ENCODE peak calls at places on chromosomes 5 and 9, in eight cellular contexts. One of them, this sample, is unnamed.

GRCh38 chr5:135880278-135880677 is 15.4 kb downstream of the IL9 start:
- DNase-seq in nephron progenitor cell: peak; percentile 28
- DNase-seq in NCI-H1105: no peak
- DNase-seq in activated naive CD4-positive, alpha-beta T cell treated with Interleukin-2 at 50 U/mL for 16 hours: no peak
- DNase-seq in stimulated activated CD4-positive, alpha-beta T cell treated with anti-CD3 and anti-CD28 coated beads, Interleukin-12 subunit alpha, Interleukin-12 subunit beta, amount 100 ng/mL, for 4 hours: no peak
- DNase-seq in activated CD4-positive, alpha-beta T cell treated with anti-CD3 and anti-CD28 coated beads for 1 hour: no peak
- DNase-seq in pancreas: no peak
- DNase-seq in activated T-cell treated with anti-CD3 and anti-CD28 coated beads, Interleukin-2, amount 50 U/mL, for 24 hours: no peak
- DNase-seq in this sample: no peak

GRCh38 chr5:82019342-82020138 is 47.7 kb downstream of the ATG10 start:
- DNase-seq in stimulated activated CD4-positive, alpha-beta T cell treated with anti-CD3 and anti-CD28 coated beads, Interleukin-12 subunit alpha, Interleukin-12 subunit beta, amount 100 ng/mL, for 4 hours: no peak
- DNase-seq in nephron progenitor cell: no peak
- DNase-seq in NCI-H1105: no peak
- DNase-seq in activated naive CD4-positive, alpha-beta T cell treated with Interleukin-2 at 50 U/mL for 16 hours: no peak
- DNase-seq in activated CD4-positive, alpha-beta T cell treated with anti-CD3 and anti-CD28 coated beads for 1 hour: no peak
- DNase-seq in pancreas: no peak
- DNase-seq in activated T-cell treated with anti-CD3 and anti-CD28 coated beads, Interleukin-2, amount 50 U/mL, for 24 hours: no peak
- DNase-seq in this sample: no peak

GRCh38 chr5:103499236-103499635 is 63.4 kb downstream of the NUDT12 start:
- DNase-seq in stimulated activated CD4-positive, alpha-beta T cell treated with anti-CD3 and anti-CD28 coated beads, Interleukin-12 subunit alpha, Interleukin-12 subunit beta, amount 100 ng/mL, for 4 hours: no peak
- DNase-seq in nephron progenitor cell: no peak
- DNase-seq in pancreas: no peak
- DNase-seq in activated T-cell treated with anti-CD3 and anti-CD28 coated beads, Interleukin-2, amount 50 U/mL, for 24 hours: no peak
- DNase-seq in activated CD4-positive, alpha-beta T cell treated with anti-CD3 and anti-CD28 coated beads for 1 hour: no peak
- DNase-seq in NCI-H1105: no peak
- DNase-seq in activated naive CD4-positive, alpha-beta T cell treated with Interleukin-2 at 50 U/mL for 16 hours: no peak
- DNase-seq in this sample: no peak

GRCh38 chr5:72170101-72170500 is 62.8 kb downstream of the MAP1B start:
- DNase-seq in pancreas: no peak
- DNase-seq in activated CD4-positive, alpha-beta T cell treated with anti-CD3 and anti-CD28 coated beads for 1 hour: no peak
- DNase-seq in activated naive CD4-positive, alpha-beta T cell treated with Interleukin-2 at 50 U/mL for 16 hours: no peak
- DNase-seq in stimulated activated CD4-positive, alpha-beta T cell treated with anti-CD3 and anti-CD28 coated beads, Interleukin-12 subunit alpha, Interleukin-12 subunit beta, amount 100 ng/mL, for 4 hours: no peak
- DNase-seq in nephron progenitor cell: no peak
- DNase-seq in NCI-H1105: no peak
- DNase-seq in activated T-cell treated with anti-CD3 and anti-CD28 coated beads, Interleukin-2, amount 50 U/mL, for 24 hours: no peak
- DNase-seq in this sample: no peak

GRCh38 chr9:129624168-129624759 is 1.7 kb upstream of the NTMT1 start:
- DNase-seq in activated T-cell treated with anti-CD3 and anti-CD28 coated beads, Interleukin-2, amount 50 U/mL, for 24 hours: peak; percentile 83
- DNase-seq in stimulated activated CD4-positive, alpha-beta T cell treated with anti-CD3 and anti-CD28 coated beads, Interleukin-12 subunit alpha, Interleukin-12 subunit beta, amount 100 ng/mL, for 4 hours: peak; percentile 72
- DNase-seq in pancreas: peak; percentile 66
- DNase-seq in NCI-H1105: no peak
- DNase-seq in activated CD4-positive, alpha-beta T cell treated with anti-CD3 and anti-CD28 coated beads for 1 hour: peak; percentile 48
- DNase-seq in activated naive CD4-positive, alpha-beta T cell treated with Interleukin-2 at 50 U/mL for 16 hours: peak; percentile 77
- DNase-seq in nephron progenitor cell: peak; percentile 83
- DNase-seq in this sample: no peak

GRCh38 chr5:15897609-15898008 is 282.0 kb downstream of the MARCHF11 start:
- DNase-seq in pancreas: no peak
- DNase-seq in stimulated activated CD4-positive, alpha-beta T cell treated with anti-CD3 and anti-CD28 coated beads, Interleukin-12 subunit alpha, Interleukin-12 subunit beta, amount 100 ng/mL, for 4 hours: no peak
- DNase-seq in activated CD4-positive, alpha-beta T cell treated with anti-CD3 and anti-CD28 coated beads for 1 hour: no peak
- DNase-seq in activated naive CD4-positive, alpha-beta T cell treated with Interleukin-2 at 50 U/mL for 16 hours: no peak
- DNase-seq in nephron progenitor cell: no peak
- DNase-seq in NCI-H1105: no peak
- DNase-seq in activated T-cell treated with anti-CD3 and anti-CD28 coated beads, Interleukin-2, amount 50 U/mL, for 24 hours: no peak
- DNase-seq in this sample: no peak

GRCh38 chr5:116861097-116861496 is 286.5 kb upstream of the SEMA6A start:
- DNase-seq in activated naive CD4-positive, alpha-beta T cell treated with Interleukin-2 at 50 U/mL for 16 hours: no peak
- DNase-seq in stimulated activated CD4-positive, alpha-beta T cell treated with anti-CD3 and anti-CD28 coated beads, Interleukin-12 subunit alpha, Interleukin-12 subunit beta, amount 100 ng/mL, for 4 hours: no peak
- DNase-seq in nephron progenitor cell: no peak
- DNase-seq in pancreas: no peak
- DNase-seq in NCI-H1105: no peak
- DNase-seq in activated CD4-positive, alpha-beta T cell treated with anti-CD3 and anti-CD28 coated beads for 1 hour: no peak
- DNase-seq in activated T-cell treated with anti-CD3 and anti-CD28 coated beads, Interleukin-2, amount 50 U/mL, for 24 hours: no peak
- DNase-seq in this sample: no peak

GRCh38 chr5:179370490-179371122 is 25.3 kb upstream of the ADAMTS2 start:
- DNase-seq in nephron progenitor cell: no peak
- DNase-seq in activated CD4-positive, alpha-beta T cell treated with anti-CD3 and anti-CD28 coated beads for 1 hour: no peak
- DNase-seq in stimulated activated CD4-positive, alpha-beta T cell treated with anti-CD3 and anti-CD28 coated beads, Interleukin-12 subunit alpha, Interleukin-12 subunit beta, amount 100 ng/mL, for 4 hours: no peak
- DNase-seq in activated naive CD4-positive, alpha-beta T cell treated with Interleukin-2 at 50 U/mL for 16 hours: no peak
- DNase-seq in pancreas: no peak
- DNase-seq in activated T-cell treated with anti-CD3 and anti-CD28 coated beads, Interleukin-2, amount 50 U/mL, for 24 hours: no peak
- DNase-seq in NCI-H1105: no peak
- DNase-seq in this sample: no peak

GRCh38 chr9:99955606-99956005 is 49.2 kb downstream of the STX17 start:
- DNase-seq in stimulated activated CD4-positive, alpha-beta T cell treated with anti-CD3 and anti-CD28 coated beads, Interleukin-12 subunit alpha, Interleukin-12 subunit beta, amount 100 ng/mL, for 4 hours: no peak
- DNase-seq in nephron progenitor cell: no peak
- DNase-seq in activated CD4-positive, alpha-beta T cell treated with anti-CD3 and anti-CD28 coated beads for 1 hour: no peak
- DNase-seq in pancreas: no peak
- DNase-seq in activated T-cell treated with anti-CD3 and anti-CD28 coated beads, Interleukin-2, amount 50 U/mL, for 24 hours: no peak
- DNase-seq in NCI-H1105: no peak
- DNase-seq in activated naive CD4-positive, alpha-beta T cell treated with Interleukin-2 at 50 U/mL for 16 hours: no peak
- DNase-seq in this sample: no peak

GRCh38 chr5:151708126-151708525 is 21.4 kb upstream of the SPARC start:
- DNase-seq in activated T-cell treated with anti-CD3 and anti-CD28 coated beads, Interleukin-2, amount 50 U/mL, for 24 hours: no peak
- DNase-seq in pancreas: no peak
- DNase-seq in nephron progenitor cell: no peak
- DNase-seq in activated naive CD4-positive, alpha-beta T cell treated with Interleukin-2 at 50 U/mL for 16 hours: no peak
- DNase-seq in stimulated activated CD4-positive, alpha-beta T cell treated with anti-CD3 and anti-CD28 coated beads, Interleukin-12 subunit alpha, Interleukin-12 subunit beta, amount 100 ng/mL, for 4 hours: no peak
- DNase-seq in NCI-H1105: no peak
- DNase-seq in activated CD4-positive, alpha-beta T cell treated with anti-CD3 and anti-CD28 coated beads for 1 hour: no peak
- DNase-seq in this sample: no peak

GRCh38 chr9:79254900-79255651 is 316.7 kb upstream of the TLE4 start:
- DNase-seq in NCI-H1105: no peak
- DNase-seq in stimulated activated CD4-positive, alpha-beta T cell treated with anti-CD3 and anti-CD28 coated beads, Interleukin-12 subunit alpha, Interleukin-12 subunit beta, amount 100 ng/mL, for 4 hours: no peak
- DNase-seq in activated T-cell treated with anti-CD3 and anti-CD28 coated beads, Interleukin-2, amount 50 U/mL, for 24 hours: no peak
- DNase-seq in activated CD4-positive, alpha-beta T cell treated with anti-CD3 and anti-CD28 coated beads for 1 hour: no peak
- DNase-seq in activated naive CD4-positive, alpha-beta T cell treated with Interleukin-2 at 50 U/mL for 16 hours: no peak
- DNase-seq in nephron progenitor cell: no peak
- DNase-seq in pancreas: no peak
- DNase-seq in this sample: no peak

GRCh38 chr5:172901012-172901780 is 58.0 kb upstream of the RPL26L1 start:
- DNase-seq in NCI-H1105: no peak
- DNase-seq in stimulated activated CD4-positive, alpha-beta T cell treated with anti-CD3 and anti-CD28 coated beads, Interleukin-12 subunit alpha, Interleukin-12 subunit beta, amount 100 ng/mL, for 4 hours: no peak
- DNase-seq in activated CD4-positive, alpha-beta T cell treated with anti-CD3 and anti-CD28 coated beads for 1 hour: no peak
- DNase-seq in nephron progenitor cell: peak; percentile 51
- DNase-seq in activated naive CD4-positive, alpha-beta T cell treated with Interleukin-2 at 50 U/mL for 16 hours: no peak
- DNase-seq in pancreas: peak; percentile 91
- DNase-seq in activated T-cell treated with anti-CD3 and anti-CD28 coated beads, Interleukin-2, amount 50 U/mL, for 24 hours: no peak
- DNase-seq in this sample: no peak

GRCh38 chr5:140239461-140239860 is 63.4 kb downstream of the PFDN1 start:
- DNase-seq in NCI-H1105: no peak
- DNase-seq in activated CD4-positive, alpha-beta T cell treated with anti-CD3 and anti-CD28 coated beads for 1 hour: no peak
- DNase-seq in activated naive CD4-positive, alpha-beta T cell treated with Interleukin-2 at 50 U/mL for 16 hours: no peak
- DNase-seq in pancreas: no peak
- DNase-seq in activated T-cell treated with anti-CD3 and anti-CD28 coated beads, Interleukin-2, amount 50 U/mL, for 24 hours: no peak
- DNase-seq in stimulated activated CD4-positive, alpha-beta T cell treated with anti-CD3 and anti-CD28 coated beads, Interleukin-12 subunit alpha, Interleukin-12 subunit beta, amount 100 ng/mL, for 4 hours: no peak
- DNase-seq in nephron progenitor cell: no peak
- DNase-seq in this sample: no peak

GRCh38 chr5:127666043-127666716 is 17.3 kb downstream of the CTXN3 start:
- DNase-seq in activated T-cell treated with anti-CD3 and anti-CD28 coated beads, Interleukin-2, amount 50 U/mL, for 24 hours: no peak
- DNase-seq in nephron progenitor cell: no peak
- DNase-seq in activated CD4-positive, alpha-beta T cell treated with anti-CD3 and anti-CD28 coated beads for 1 hour: no peak
- DNase-seq in NCI-H1105: no peak
- DNase-seq in stimulated activated CD4-positive, alpha-beta T cell treated with anti-CD3 and anti-CD28 coated beads, Interleukin-12 subunit alpha, Interleukin-12 subunit beta, amount 100 ng/mL, for 4 hours: no peak
- DNase-seq in activated naive CD4-positive, alpha-beta T cell treated with Interleukin-2 at 50 U/mL for 16 hours: no peak
- DNase-seq in pancreas: no peak
- DNase-seq in this sample: no peak

GRCh38 chr5:38540348-38540747 is 16.1 kb downstream of the LIFR start:
- DNase-seq in activated CD4-positive, alpha-beta T cell treated with anti-CD3 and anti-CD28 coated beads for 1 hour: no peak
- DNase-seq in stimulated activated CD4-positive, alpha-beta T cell treated with anti-CD3 and anti-CD28 coated beads, Interleukin-12 subunit alpha, Interleukin-12 subunit beta, amount 100 ng/mL, for 4 hours: no peak
- DNase-seq in NCI-H1105: peak; percentile 96
- DNase-seq in nephron progenitor cell: no peak
- DNase-seq in pancreas: peak; percentile 53
- DNase-seq in activated naive CD4-positive, alpha-beta T cell treated with Interleukin-2 at 50 U/mL for 16 hours: no peak
- DNase-seq in activated T-cell treated with anti-CD3 and anti-CD28 coated beads, Interleukin-2, amount 50 U/mL, for 24 hours: no peak
- DNase-seq in this sample: peak; percentile 94

GRCh38 chr5:140041099-140041491 is 2.0 kb downstream of the NRG2 start:
- DNase-seq in activated CD4-positive, alpha-beta T cell treated with anti-CD3 and anti-CD28 coated beads for 1 hour: no peak
- DNase-seq in stimulated activated CD4-positive, alpha-beta T cell treated with anti-CD3 and anti-CD28 coated beads, Interleukin-12 subunit alpha, Interleukin-12 subunit beta, amount 100 ng/mL, for 4 hours: no peak
- DNase-seq in pancreas: no peak
- DNase-seq in NCI-H1105: no peak
- DNase-seq in activated T-cell treated with anti-CD3 and anti-CD28 coated beads, Interleukin-2, amount 50 U/mL, for 24 hours: no peak
- DNase-seq in activated naive CD4-positive, alpha-beta T cell treated with Interleukin-2 at 50 U/mL for 16 hours: no peak
- DNase-seq in nephron progenitor cell: no peak
- DNase-seq in this sample: no peak

GRCh38 chr9:136399176-136400037 is 563 bp downstream of the SNAPC4 start:
- DNase-seq in NCI-H1105: no peak
- DNase-seq in stimulated activated CD4-positive, alpha-beta T cell treated with anti-CD3 and anti-CD28 coated beads, Interleukin-12 subunit alpha, Interleukin-12 subunit beta, amount 100 ng/mL, for 4 hours: peak; percentile 51
- DNase-seq in activated T-cell treated with anti-CD3 and anti-CD28 coated beads, Interleukin-2, amount 50 U/mL, for 24 hours: peak; percentile 68
- DNase-seq in activated CD4-positive, alpha-beta T cell treated with anti-CD3 and anti-CD28 coated beads for 1 hour: no peak
- DNase-seq in activated naive CD4-positive, alpha-beta T cell treated with Interleukin-2 at 50 U/mL for 16 hours: peak; percentile 49
- DNase-seq in pancreas: peak; percentile 47
- DNase-seq in nephron progenitor cell: peak; percentile 43
- DNase-seq in this sample: no peak

GRCh38 chr5:180467576-180467975 is 26.6 kb upstream of the CNOT6 start:
- DNase-seq in activated naive CD4-positive, alpha-beta T cell treated with Interleukin-2 at 50 U/mL for 16 hours: no peak
- DNase-seq in activated CD4-positive, alpha-beta T cell treated with anti-CD3 and anti-CD28 coated beads for 1 hour: no peak
- DNase-seq in stimulated activated CD4-positive, alpha-beta T cell treated with anti-CD3 and anti-CD28 coated beads, Interleukin-12 subunit alpha, Interleukin-12 subunit beta, amount 100 ng/mL, for 4 hours: no peak
- DNase-seq in NCI-H1105: no peak
- DNase-seq in nephron progenitor cell: no peak
- DNase-seq in pancreas: no peak
- DNase-seq in activated T-cell treated with anti-CD3 and anti-CD28 coated beads, Interleukin-2, amount 50 U/mL, for 24 hours: no peak
- DNase-seq in this sample: no peak

GRCh38 chr9:34428325-34428958 is 29.9 kb downstream of the FAM219A start:
- DNase-seq in nephron progenitor cell: no peak
- DNase-seq in pancreas: no peak
- DNase-seq in activated T-cell treated with anti-CD3 and anti-CD28 coated beads, Interleukin-2, amount 50 U/mL, for 24 hours: no peak
- DNase-seq in stimulated activated CD4-positive, alpha-beta T cell treated with anti-CD3 and anti-CD28 coated beads, Interleukin-12 subunit alpha, Interleukin-12 subunit beta, amount 100 ng/mL, for 4 hours: no peak
- DNase-seq in activated CD4-positive, alpha-beta T cell treated with anti-CD3 and anti-CD28 coated beads for 1 hour: no peak
- DNase-seq in NCI-H1105: no peak
- DNase-seq in activated naive CD4-positive, alpha-beta T cell treated with Interleukin-2 at 50 U/mL for 16 hours: no peak
- DNase-seq in this sample: no peak

GRCh38 chr5:113869611-113870010 is 356.1 kb downstream of the YTHDC2 start:
- DNase-seq in stimulated activated CD4-positive, alpha-beta T cell treated with anti-CD3 and anti-CD28 coated beads, Interleukin-12 subunit alpha, Interleukin-12 subunit beta, amount 100 ng/mL, for 4 hours: no peak
- DNase-seq in pancreas: no peak
- DNase-seq in activated T-cell treated with anti-CD3 and anti-CD28 coated beads, Interleukin-2, amount 50 U/mL, for 24 hours: no peak
- DNase-seq in activated CD4-positive, alpha-beta T cell treated with anti-CD3 and anti-CD28 coated beads for 1 hour: no peak
- DNase-seq in nephron progenitor cell: no peak
- DNase-seq in NCI-H1105: no peak
- DNase-seq in activated naive CD4-positive, alpha-beta T cell treated with Interleukin-2 at 50 U/mL for 16 hours: no peak
- DNase-seq in this sample: no peak

GRCh38 chr5:94376672-94377345 is 241.6 kb downstream of the KIAA0825 start:
- DNase-seq in pancreas: no peak
- DNase-seq in nephron progenitor cell: no peak
- DNase-seq in activated T-cell treated with anti-CD3 and anti-CD28 coated beads, Interleukin-2, amount 50 U/mL, for 24 hours: no peak
- DNase-seq in activated CD4-positive, alpha-beta T cell treated with anti-CD3 and anti-CD28 coated beads for 1 hour: no peak
- DNase-seq in stimulated activated CD4-positive, alpha-beta T cell treated with anti-CD3 and anti-CD28 coated beads, Interleukin-12 subunit alpha, Interleukin-12 subunit beta, amount 100 ng/mL, for 4 hours: no peak
- DNase-seq in activated naive CD4-positive, alpha-beta T cell treated with Interleukin-2 at 50 U/mL for 16 hours: no peak
- DNase-seq in NCI-H1105: no peak
- DNase-seq in this sample: no peak

GRCh38 chr5:15702102-15702501 is 202.1 kb downstream of the FBXL7 start:
- DNase-seq in activated naive CD4-positive, alpha-beta T cell treated with Interleukin-2 at 50 U/mL for 16 hours: no peak
- DNase-seq in nephron progenitor cell: no peak
- DNase-seq in stimulated activated CD4-positive, alpha-beta T cell treated with anti-CD3 and anti-CD28 coated beads, Interleukin-12 subunit alpha, Interleukin-12 subunit beta, amount 100 ng/mL, for 4 hours: no peak
- DNase-seq in activated CD4-positive, alpha-beta T cell treated with anti-CD3 and anti-CD28 coated beads for 1 hour: no peak
- DNase-seq in NCI-H1105: no peak
- DNase-seq in pancreas: no peak
- DNase-seq in activated T-cell treated with anti-CD3 and anti-CD28 coated beads, Interleukin-2, amount 50 U/mL, for 24 hours: no peak
- DNase-seq in this sample: no peak

GRCh38 chr5:97554992-97555981 is 372.2 kb upstream of the RIOK2 start:
- DNase-seq in pancreas: no peak
- DNase-seq in activated naive CD4-positive, alpha-beta T cell treated with Interleukin-2 at 50 U/mL for 16 hours: no peak
- DNase-seq in stimulated activated CD4-positive, alpha-beta T cell treated with anti-CD3 and anti-CD28 coated beads, Interleukin-12 subunit alpha, Interleukin-12 subunit beta, amount 100 ng/mL, for 4 hours: no peak
- DNase-seq in activated CD4-positive, alpha-beta T cell treated with anti-CD3 and anti-CD28 coated beads for 1 hour: no peak
- DNase-seq in activated T-cell treated with anti-CD3 and anti-CD28 coated beads, Interleukin-2, amount 50 U/mL, for 24 hours: no peak
- DNase-seq in NCI-H1105: no peak
- DNase-seq in nephron progenitor cell: no peak
- DNase-seq in this sample: no peak

GRCh38 chr5:97628011-97628410 is 445.0 kb upstream of the RIOK2 start:
- DNase-seq in stimulated activated CD4-positive, alpha-beta T cell treated with anti-CD3 and anti-CD28 coated beads, Interleukin-12 subunit alpha, Interleukin-12 subunit beta, amount 100 ng/mL, for 4 hours: no peak
- DNase-seq in pancreas: no peak
- DNase-seq in activated CD4-positive, alpha-beta T cell treated with anti-CD3 and anti-CD28 coated beads for 1 hour: no peak
- DNase-seq in activated T-cell treated with anti-CD3 and anti-CD28 coated beads, Interleukin-2, amount 50 U/mL, for 24 hours: no peak
- DNase-seq in NCI-H1105: no peak
- DNase-seq in activated naive CD4-positive, alpha-beta T cell treated with Interleukin-2 at 50 U/mL for 16 hours: no peak
- DNase-seq in nephron progenitor cell: no peak
- DNase-seq in this sample: no peak

GRCh38 chr5:88785396-88786216 is 97.4 kb downstream of the MEF2C start:
- DNase-seq in stimulated activated CD4-positive, alpha-beta T cell treated with anti-CD3 and anti-CD28 coated beads, Interleukin-12 subunit alpha, Interleukin-12 subunit beta, amount 100 ng/mL, for 4 hours: no peak
- DNase-seq in activated CD4-positive, alpha-beta T cell treated with anti-CD3 and anti-CD28 coated beads for 1 hour: no peak
- DNase-seq in pancreas: no peak
- DNase-seq in activated T-cell treated with anti-CD3 and anti-CD28 coated beads, Interleukin-2, amount 50 U/mL, for 24 hours: no peak
- DNase-seq in nephron progenitor cell: no peak
- DNase-seq in NCI-H1105: peak; percentile 56
- DNase-seq in activated naive CD4-positive, alpha-beta T cell treated with Interleukin-2 at 50 U/mL for 16 hours: no peak
- DNase-seq in this sample: no peak

This sample was measured in NCI-H1436 treated with DMSO at 0.1 percent for 48 hours.